ENCODE peak calls at places on chromosome 14, in eight cellular contexts. Q is HFF-Myc, A is gastrocnemius medialis, K is lower lobe of right lung, T is neuronal stem cell, R is foreskin fibroblast, E is tibial artery, O is AG04449. M is an unnamed sample.

GRCh38 chr14:77641534-77642341 is 25.3 kb upstream of the SPTLC2 start:
- DNase-seq in Q (no peak), A (peak), K (peak), T (no peak), R (peak), E (peak), O (no peak), M (peak)

GRCh38 chr14:90660865-90661570 is 155.2 kb downstream of the TTC7B start:
- DNase-seq in Q (no peak), A (no peak), K (peak), T (no peak), R (no peak), E (no peak), O (no peak), M (no peak)

GRCh38 chr14:71321556-71322315 is 414.5 kb downstream of the PCNX1 start:
- DNase-seq in Q (no peak), A (no peak), K (no peak), T (peak), R (peak), E (no peak), O (no peak), M (no peak)

GRCh38 chr14:90556050-90556477 is 159.2 kb downstream of the CALM1 start:
- DNase-seq in Q (no peak), A (no peak), K (peak), T (peak), R (no peak), E (no peak), O (no peak), M (no peak)

GRCh38 chr14:31159682-31160296 is 47.8 kb downstream of the HECTD1 start:
- DNase-seq in Q (peak), A (no peak), K (no peak), T (no peak), R (peak), E (peak), O (no peak), M (no peak)

GRCh38 chr14:21476526-21476924 is 234 bp downstream of the RAB2B start:
- DNase-seq in Q (no peak), A (no peak), K (peak), T (no peak), R (peak), E (no peak), O (no peak), M (no peak)

GRCh38 chr14:91220581-91221000 is 23.9 kb downstream of the GPR68 start:
- DNase-seq in Q (no peak), A (no peak), K (no peak), T (no peak), R (no peak), E (no peak), O (no peak), M (no peak)

GRCh38 chr14:33509927-33510535 is 440.8 kb downstream of the EGLN3 start:
- DNase-seq in Q (no peak), A (no peak), K (no peak), T (no peak), R (peak), E (no peak), O (no peak), M (no peak)

GRCh38 chr14:33839193-33840076 is 111.4 kb downstream of the EGLN3 start:
- DNase-seq in Q (peak), A (peak), K (peak), T (peak), R (peak), E (no peak), O (no peak), M (no peak)

GRCh38 chr14:74618078-74618952 is 6.3 kb upstream of the LTBP2 start:
- DNase-seq in Q (peak), A (no peak), K (peak), T (no peak), R (peak), E (no peak), O (no peak), M (peak)

GRCh38 chr14:77026930-77027537 is 1.5 kb downstream of the IRF2BPL start:
- DNase-seq in Q (no peak), A (no peak), K (peak), T (peak), R (no peak), E (peak), O (no peak), M (no peak)

GRCh38 chr14:50347521-50347920 is 35.4 kb downstream of the DMAC2L start:
- DNase-seq in Q (no peak), A (no peak), K (no peak), T (no peak), R (no peak), E (no peak), O (no peak), M (no peak)

GRCh38 chr14:72736348-72736747 is 157.6 kb downstream of the DPF3 start:
- DNase-seq in Q (peak), A (no peak), K (no peak), T (no peak), R (peak), E (peak), O (peak), M (no peak)

GRCh38 chr14:97106166-97106565 is 309.0 kb downstream of the VRK1 start:
- DNase-seq in Q (no peak), A (no peak), K (no peak), T (no peak), R (no peak), E (no peak), O (no peak), M (no peak)

GRCh38 chr14:90179357-90179756 is 77.0 kb upstream of the PSMC1 start:
- DNase-seq in Q (no peak), A (no peak), K (no peak), T (no peak), R (no peak), E (no peak), O (no peak), M (no peak)

GRCh38 chr14:103014466-103015319 is 42.7 kb downstream of the CDC42BPB start:
- DNase-seq in Q (no peak), A (no peak), K (no peak), T (peak), R (peak), E (no peak), O (no peak), M (no peak)

GRCh38 chr14:57732886-57733285 is 133.0 kb downstream of the SLC35F4 start:
- DNase-seq in Q (no peak), A (no peak), K (no peak), T (no peak), R (peak), E (no peak), O (no peak), M (no peak)

GRCh38 chr14:75885829-75886228 is 96.0 kb downstream of the TGFB3 start:
- DNase-seq in Q (no peak), A (no peak), K (no peak), T (no peak), R (peak), E (no peak), O (peak), M (peak)

GRCh38 chr14:99802301-99803105 is 9.3 kb downstream of the EML1 start:
- DNase-seq in Q (no peak), A (no peak), K (no peak), T (no peak), R (no peak), E (no peak), O (no peak), M (no peak)

GRCh38 chr14:99803106-99803437 is 9.9 kb downstream of the EML1 start:
- DNase-seq in Q (no peak), A (no peak), K (no peak), T (no peak), R (no peak), E (no peak), O (no peak), M (no peak)

GRCh38 chr14:99797231-99797630 is 4.0 kb downstream of the EML1 start:
- DNase-seq in Q (no peak), A (no peak), K (no peak), T (no peak), R (no peak), E (no peak), O (no peak), M (no peak)

GRCh38 chr14:99803803-99804202 is 10.6 kb downstream of the EML1 start:
- DNase-seq in Q (no peak), A (no peak), K (no peak), T (no peak), R (no peak), E (no peak), O (no peak), M (no peak)

GRCh38 chr14:99800781-99801180 is 7.6 kb downstream of the EML1 start:
- DNase-seq in Q (no peak), A (no peak), K (no peak), T (no peak), R (no peak), E (no peak), O (no peak), M (no peak)
- H3K4me3 ChIP-seq in Q (no peak), A (no peak), K (no peak), T (no peak), R (no peak), E (no peak), O (no peak), M (no peak)

GRCh38 chr14:60514378-60515243 is 5.7 kb downstream of the SIX6 start:
- DNase-seq in Q (no peak), A (peak), K (no peak), T (peak), R (no peak), E (peak), O (no peak), M (no peak)

GRCh38 chr14:60512952-60513554 is 4.1 kb downstream of the SIX6 start:
- DNase-seq in Q (no peak), A (no peak), K (no peak), T (peak), R (no peak), E (no peak), O (no peak), M (no peak)

GRCh38 chr14:60510976-60511599 is 2.1 kb downstream of the SIX6 start:
- DNase-seq in Q (no peak), A (no peak), K (no peak), T (peak), R (no peak), E (no peak), O (no peak), M (no peak)

GRCh38 chr14:60515696-60516284 is 6.8 kb downstream of the SIX6 start:
- DNase-seq in Q (no peak), A (no peak), K (no peak), T (peak), R (no peak), E (peak), O (no peak), M (no peak)

DNA sequence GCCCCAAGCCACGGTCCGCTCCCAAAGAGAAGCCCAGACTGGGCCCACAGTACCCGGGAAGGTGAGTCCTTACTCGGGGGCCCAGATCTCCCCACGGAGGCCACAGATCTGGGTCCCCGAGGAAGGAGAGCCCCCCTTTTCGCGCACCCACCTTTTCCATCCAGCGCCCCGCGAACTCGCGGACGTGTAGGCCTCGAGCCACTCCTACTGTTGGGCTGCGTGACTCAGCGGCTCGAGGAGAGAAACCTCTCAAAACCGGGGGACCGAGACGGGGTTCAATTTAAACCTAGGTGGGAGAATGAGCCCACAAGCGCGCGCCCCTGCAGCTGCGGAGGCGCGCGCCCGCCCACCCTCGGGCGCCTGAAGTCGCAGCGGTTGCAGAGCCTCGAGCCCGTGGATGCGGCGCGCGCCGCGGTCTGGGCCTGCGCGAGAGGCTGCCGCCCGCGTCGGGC is 6.3 kb downstream of the SIX6 start:
- DNase-seq in Q (no peak), A (no peak), K (no peak), T (no peak), R (no peak), E (no peak), O (no peak), M (no peak)
- H3K4me3 ChIP-seq in Q (no peak), A (peak), K (peak), T (peak), R (no peak), E (peak), O (no peak), M (no peak)

GRCh38 chr14:53108292-53108937 is 44.7 kb downstream of the DDHD1 start:
- DNase-seq in Q (no peak), A (no peak), K (no peak), T (no peak), R (no peak), E (no peak), O (no peak), M (no peak)

GRCh38 chr14:53110103-53110502 is 43.0 kb downstream of the DDHD1 start:
- DNase-seq in Q (no peak), A (no peak), K (no peak), T (no peak), R (no peak), E (no peak), O (no peak), M (no peak)

GRCh38 chr14:53106768-53107167 is 46.4 kb downstream of the DDHD1 start:
- DNase-seq in Q (no peak), A (no peak), K (no peak), T (no peak), R (no peak), E (no peak), O (no peak), M (no peak)

GRCh38 chr14:53109688-53110041 is 43.5 kb downstream of the DDHD1 start:
- DNase-seq in Q (no peak), A (no peak), K (no peak), T (no peak), R (no peak), E (no peak), O (no peak), M (no peak)

DNA sequence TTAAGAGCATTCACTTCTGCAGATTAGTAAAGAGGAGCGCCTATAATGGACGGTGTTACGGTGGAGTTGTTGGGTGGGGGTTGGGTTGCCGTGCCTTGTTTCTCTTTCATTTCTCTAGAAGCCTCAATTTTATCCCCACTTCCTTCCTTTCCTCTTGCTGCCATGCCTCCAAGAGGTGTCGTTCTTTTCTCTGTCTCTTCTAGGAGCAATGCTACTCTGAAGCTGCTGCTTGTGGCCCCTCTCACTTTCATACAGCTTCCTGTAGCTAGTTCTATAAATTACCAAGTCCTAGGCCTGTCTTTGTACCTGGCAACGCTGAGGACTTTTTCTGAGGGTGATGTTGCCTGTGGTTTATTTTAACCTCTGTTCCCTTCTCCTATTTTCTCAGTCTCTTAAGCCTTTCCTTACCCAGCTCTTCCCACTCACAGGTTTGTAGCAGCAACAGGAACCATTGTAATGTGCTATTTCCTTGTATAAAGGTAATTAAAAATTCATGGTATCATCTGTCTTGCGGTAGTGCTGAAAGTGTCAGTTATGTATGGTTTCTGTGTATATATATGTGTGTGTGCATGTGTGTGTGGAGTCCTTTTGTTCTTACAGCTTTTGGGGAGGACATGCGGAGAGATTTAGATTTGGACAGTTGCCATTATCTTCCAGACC is 44.0 kb downstream of the DDHD1 start:
- DNase-seq in Q (no peak), A (no peak), K (no peak), T (no peak), R (no peak), E (no peak), O (no peak), M (no peak)
- H3K4me3 ChIP-seq in Q (no peak), A (peak), K (peak), T (no peak), R (no peak), E (peak), O (peak), M (no peak)

DNA sequence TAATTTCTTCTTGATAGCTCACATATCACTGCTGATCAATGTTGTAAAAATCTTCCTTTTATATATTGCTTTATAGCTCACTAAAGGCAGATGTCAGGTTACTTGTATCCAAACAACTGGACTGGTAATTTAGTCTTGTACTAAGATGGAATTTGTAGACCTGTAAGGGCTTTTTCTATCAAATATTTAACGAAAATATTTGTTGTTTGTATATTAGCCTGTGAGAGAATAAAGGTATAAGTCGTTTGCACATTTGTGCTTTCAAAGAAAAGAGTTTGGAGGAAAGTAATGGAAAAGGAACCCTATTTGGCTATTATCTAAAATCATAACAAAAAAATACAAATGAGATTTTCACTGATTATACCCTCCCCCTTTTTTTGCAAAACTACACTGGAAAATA is 12.1 kb downstream of the FOXG1 start:
- DNase-seq in Q (no peak), A (no peak), K (no peak), T (no peak), R (no peak), E (no peak), O (no peak), M (no peak)
- H3K4me3 ChIP-seq in Q (no peak), A (no peak), K (no peak), T (no peak), R (no peak), E (no peak), O (no peak), M (no peak)

GRCh38 chr14:58899317-58899713 is 261.6 kb downstream of the DACT1 start:
- DNase-seq in Q (no peak), A (no peak), K (no peak), T (no peak), R (peak), E (no peak), O (peak), M (no peak)
- H3K4me3 ChIP-seq in Q (no peak), A (no peak), K (no peak), T (no peak), R (no peak), E (no peak), O (no peak), M (no peak)

DNA sequence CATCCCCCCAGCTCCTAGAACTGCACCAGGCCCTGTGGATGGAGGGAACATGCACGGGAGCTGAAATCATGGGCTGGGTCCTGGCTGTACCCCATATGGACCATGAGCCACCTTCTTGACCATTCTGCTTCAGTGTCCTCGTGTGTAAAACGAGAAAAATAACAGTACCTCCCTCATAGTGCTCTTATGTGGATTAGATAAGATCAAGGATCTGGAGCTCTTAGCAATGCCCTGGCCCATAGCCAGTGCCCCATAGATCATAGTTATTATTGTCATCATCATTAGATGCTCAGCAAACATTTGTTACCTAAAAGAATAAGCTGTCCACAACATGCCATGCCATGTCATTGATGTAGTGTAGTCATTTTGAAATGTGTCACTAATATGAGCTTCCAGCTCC is 71.3 kb downstream of the SYNE3 start:
- DNase-seq in Q (no peak), A (no peak), K (no peak), T (no peak), R (no peak), E (no peak), O (no peak), M (no peak)
- H3K4me3 ChIP-seq in Q (no peak), A (no peak), K (no peak), T (no peak), R (no peak), E (no peak), O (no peak), M (no peak)

GRCh38 chr14:105412768-105413541 is 6.7 kb upstream of the MTA1 start:
- DNase-seq in Q (no peak), A (no peak), K (no peak), T (no peak), R (no peak), E (no peak), O (no peak), M (no peak)

GRCh38 chr14:105411985-105412767 is 7.5 kb upstream of the MTA1 start:
- DNase-seq in Q (no peak), A (no peak), K (no peak), T (no peak), R (no peak), E (no peak), O (no peak), M (no peak)

GRCh38 chr14:105409379-105409778 is 10.2 kb upstream of the MTA1 start:
- DNase-seq in Q (no peak), A (no peak), K (peak), T (no peak), R (no peak), E (no peak), O (no peak), M (no peak)

GRCh38 chr14:105410642-105411016 is 9.0 kb upstream of the MTA1 start:
- DNase-seq in Q (no peak), A (no peak), K (no peak), T (no peak), R (no peak), E (no peak), O (no peak), M (no peak)

GRCh38 chr14:105411017-105411941 is 8.3 kb upstream of the MTA1 start:
- DNase-seq in Q (no peak), A (no peak), K (peak), T (no peak), R (peak), E (no peak), O (no peak), M (peak)
- H3K4me3 ChIP-seq in Q (peak), A (peak), K (peak), T (no peak), R (peak), E (peak), O (peak), M (no peak)

GRCh38 chr14:101361044-101361443 is 200.3 kb upstream of the DIO3 start:
- DNase-seq in Q (no peak), A (no peak), K (no peak), T (no peak), R (no peak), E (no peak), O (no peak), M (no peak)
- H3K4me3 ChIP-seq in Q (no peak), A (no peak), K (no peak), T (no peak), R (no peak), E (no peak), O (no peak), M (no peak)

GRCh38 chr14:68377459-68377858 is 415.4 kb downstream of the ZFP36L1 start:
- DNase-seq in Q (no peak), A (no peak), K (peak), T (no peak), R (no peak), E (peak), O (no peak), M (peak)
- H3K4me3 ChIP-seq in Q (no peak), A (no peak), K (no peak), T (no peak), R (no peak), E (no peak), O (no peak), M (no peak)